ENCODE peak calls at places on chromosomes 12 and 14, in seven cellular contexts. D, A, E, K, L, P and G are unnamed samples.

GRCh38 chr12:79138872-79139271 is 274.3 kb downstream of the SYT1 start:
- DNase-seq in K (no peak), D (no peak), P (no peak), A (no peak), E (no peak), L (no peak), G (no peak)

GRCh38 chr12:2844786-2845185 is 10.0 kb upstream of the NRIP2 start:
- DNase-seq in E (no peak), K (no peak), A (no peak), P (no peak), L (no peak), D (peak), G (no peak)

GRCh38 chr14:53032161-53032803 is 81.4 kb upstream of the FERMT2 start:
- DNase-seq in D (peak), A (peak), K (no peak), E (no peak), L (peak), P (no peak), G (no peak)

GRCh38 chr12:56661560-56661959 is 15.8 kb upstream of the ATP5F1B start:
- DNase-seq in L (no peak), D (no peak), K (no peak), P (no peak), A (no peak), E (no peak), G (no peak)

GRCh38 chr12:87784350-87784749 is 244.9 kb downstream of the C12orf50 start:
- DNase-seq in A (no peak), L (no peak), P (no peak), D (no peak), E (no peak), K (no peak), G (no peak)

GRCh38 chr14:92770454-92770853 is 22.0 kb upstream of the LGMN start:
- DNase-seq in D (no peak), L (no peak), A (no peak), E (no peak), P (no peak), K (no peak), G (no peak)

GRCh38 chr14:99982449-99983250 is 82.6 kb upstream of the EVL start:
- DNase-seq in D (peak), L (peak), K (peak), P (no peak), A (peak), E (peak), G (peak)

GRCh38 chr12:30794591-30795409 is 40.0 kb upstream of the CAPRIN2 start:
- DNase-seq in E (no peak), L (peak), D (peak), A (peak), K (peak), P (no peak), G (no peak)

GRCh38 chr14:90538716-90539495 is 142.1 kb downstream of the CALM1 start:
- DNase-seq in L (no peak), D (no peak), E (no peak), P (peak), K (no peak), A (no peak), G (no peak)

GRCh38 chr12:16607895-16608294 is 1.9 kb upstream of the LMO3 start:
- DNase-seq in A (no peak), K (no peak), E (no peak), P (no peak), L (no peak), D (no peak), G (no peak)

GRCh38 chr12:123250471-123251383 is 17.5 kb downstream of the MTRFR start:
- DNase-seq in E (peak), P (peak), K (peak), L (no peak), D (no peak), A (no peak), G (no peak)

GRCh38 chr12:3351731-3352130 is 139.3 kb upstream of the PRMT8 start:
- DNase-seq in E (no peak), P (no peak), K (no peak), D (no peak), A (no peak), L (no peak), G (no peak)

GRCh38 chr12:663293-663871 is at the start of gene NINJ2:
- DNase-seq in A (peak), E (no peak), K (no peak), L (no peak), D (peak), P (no peak), G (no peak)

GRCh38 chr12:70260610-70261009 is 17.4 kb downstream of the CNOT2 start:
- DNase-seq in E (no peak), A (no peak), K (no peak), P (no peak), D (no peak), L (no peak), G (no peak)

GRCh38 chr12:111457071-111457470 is 51.3 kb downstream of the SH2B3 start:
- DNase-seq in P (no peak), K (no peak), D (no peak), A (no peak), E (no peak), L (no peak), G (no peak)

DNA sequence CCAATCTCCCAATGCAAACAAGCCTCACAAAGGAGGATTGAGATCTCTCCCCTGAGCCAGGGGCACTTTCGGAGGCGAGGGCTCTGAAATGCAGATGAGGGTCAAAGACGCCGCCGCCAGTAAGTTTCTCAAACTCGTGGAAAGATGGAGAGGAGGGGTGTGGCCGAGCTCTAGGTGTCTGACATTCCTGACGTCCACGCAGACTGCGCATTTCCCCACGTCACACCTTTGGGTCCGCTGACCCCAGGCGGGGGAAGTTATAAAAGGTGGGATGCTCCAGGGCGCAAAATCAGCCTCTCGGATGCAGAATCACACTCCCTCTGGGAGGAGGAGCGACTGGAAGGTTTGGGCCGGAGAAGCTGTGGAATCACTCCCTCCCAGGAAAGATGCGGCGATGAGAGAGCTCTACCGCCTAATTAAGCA is 2.1 kb downstream of the COL2A1 start:
- DNase-seq in L (no peak), P (no peak), A (no peak), E (no peak), K (no peak), D (no peak), G (no peak)
- H3K4me3 ChIP-seq in L (peak), P (peak), A (peak), E (peak), K (peak), D (peak), G (peak)

DNA sequence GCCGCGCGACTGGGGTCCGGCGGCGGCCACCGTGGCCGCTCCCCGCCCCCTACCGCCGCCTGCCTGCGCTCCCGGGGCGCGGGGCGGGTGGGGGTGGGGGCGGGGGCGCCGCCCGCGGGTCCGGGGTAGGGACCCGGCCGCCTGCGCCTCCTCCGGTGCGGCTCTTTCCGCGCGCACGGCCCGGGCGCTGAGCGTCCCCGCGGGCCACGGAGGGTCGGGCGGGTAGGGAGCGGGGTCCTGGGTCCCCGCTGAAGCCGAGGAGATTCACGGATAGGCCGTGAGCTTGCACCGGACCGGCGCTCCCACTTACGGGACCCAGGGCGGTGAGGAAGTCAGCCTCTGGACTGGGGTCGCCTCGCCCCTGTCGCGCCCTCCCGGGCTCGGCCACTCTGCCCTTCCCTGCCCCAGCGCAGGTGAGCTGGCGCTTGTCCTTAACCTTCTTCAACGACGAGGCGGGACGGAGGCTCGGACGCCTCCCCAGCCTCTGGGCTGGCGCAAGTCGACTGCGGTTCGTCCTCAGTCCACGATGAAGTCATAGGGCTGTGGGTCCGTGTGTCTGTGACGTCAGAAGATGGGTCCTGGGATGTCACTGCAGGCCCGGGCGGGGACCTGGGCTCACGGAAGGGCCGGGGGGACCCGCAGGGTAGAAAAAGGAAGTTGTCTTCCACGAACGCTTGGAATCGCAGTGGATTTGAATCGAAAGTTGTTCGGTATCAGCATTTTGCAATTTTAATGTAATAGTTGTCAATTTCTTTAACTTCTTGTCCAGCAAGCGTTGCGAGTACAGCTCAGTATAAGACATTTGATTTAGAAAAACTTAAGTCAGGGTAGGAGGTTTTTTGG is 572 bp downstream of the FBXO34 start:
- DNase-seq in E (peak), L (peak), P (peak), A (peak), D (peak), K (peak), G (peak)
- TF ChIP-seq CTCF in E (no peak), L (no peak), P (no peak), A (no peak), D (no peak), K (no peak), G (no peak)

DNA sequence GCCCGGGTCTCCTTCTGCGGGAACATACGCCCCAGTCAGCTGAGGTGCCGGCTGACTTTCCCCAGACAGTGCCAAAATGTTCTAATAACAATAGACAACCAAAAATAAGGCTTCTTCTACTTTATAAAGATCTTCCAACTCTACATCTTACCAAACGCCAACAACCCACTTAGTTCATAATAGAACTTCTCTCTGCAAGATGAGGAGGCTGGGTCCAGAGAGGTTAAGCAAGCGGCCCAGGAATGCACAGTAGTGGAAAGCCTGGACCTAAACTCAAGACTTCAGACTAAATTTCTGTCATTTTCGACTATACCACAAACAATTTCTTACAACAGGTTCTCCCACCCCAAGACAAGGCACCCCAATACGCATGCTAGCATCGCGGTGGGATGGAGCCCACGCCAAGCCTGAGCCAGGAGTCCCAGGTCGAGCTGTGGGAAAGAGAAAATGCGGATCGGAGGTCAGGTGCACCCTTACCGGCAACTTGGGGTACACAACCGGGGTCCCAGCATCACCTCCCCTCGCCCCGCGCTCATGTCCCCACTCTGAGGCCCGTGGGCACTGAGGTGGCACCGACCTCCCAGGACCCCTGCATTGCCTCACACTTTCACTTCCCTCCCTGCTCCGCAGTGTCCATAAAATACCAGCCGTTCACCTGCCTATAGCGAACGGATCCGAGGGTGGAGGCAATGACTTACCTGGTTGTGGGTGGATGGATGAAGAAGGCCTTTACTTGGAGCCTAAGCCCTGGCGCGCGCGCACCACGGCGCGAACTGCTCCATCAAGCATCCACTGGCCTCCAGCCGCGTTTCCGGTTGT is 42.1 kb upstream of the TBX5 start:
- DNase-seq in D (no peak), P (no peak), K (no peak), A (no peak), E (no peak), L (no peak), G (no peak)
- H3K4me3 ChIP-seq in D (no peak), P (no peak), K (no peak), A (peak), E (no peak), L (no peak), G (no peak)

GRCh38 chr14:45716506-45716905 is 463.5 kb upstream of the MIS18BP1 start:
- DNase-seq in L (peak), E (no peak), A (no peak), D (no peak), K (peak), P (no peak), G (no peak)
- TF ChIP-seq CTCF in L (peak), E (no peak), A (no peak), D (no peak), K (peak), P (no peak), G (no peak)

GRCh38 chr12:46410495-46410894 is 37.9 kb upstream of the SLC38A2 start:
- DNase-seq in K (no peak), A (no peak), L (no peak), P (no peak), D (no peak), E (no peak), G (no peak)
- H3K4me3 ChIP-seq in K (no peak), A (no peak), L (no peak), P (no peak), D (no peak), E (no peak), G (no peak)

GRCh38 chr12:14775652-14776020 is 27.6 kb downstream of the WBP11 start:
- DNase-seq in E (no peak), P (no peak), D (peak), L (no peak), A (peak), K (no peak), G (no peak)

GRCh38 chr12:14774074-14774943 is 29.0 kb downstream of the WBP11 start:
- DNase-seq in P (peak), E (peak), K (peak), A (peak), D (peak), L (peak), G (peak)

GRCh38 chr12:14774944-14775651 is 28.2 kb downstream of the WBP11 start:
- DNase-seq in D (peak), P (peak), A (peak), E (peak), L (peak), K (peak), G (peak)

GRCh38 chr12:14777271-14777670 is 26.0 kb downstream of the WBP11 start:
- DNase-seq in P (no peak), D (no peak), A (peak), E (peak), K (peak), L (no peak), G (no peak)

DNA sequence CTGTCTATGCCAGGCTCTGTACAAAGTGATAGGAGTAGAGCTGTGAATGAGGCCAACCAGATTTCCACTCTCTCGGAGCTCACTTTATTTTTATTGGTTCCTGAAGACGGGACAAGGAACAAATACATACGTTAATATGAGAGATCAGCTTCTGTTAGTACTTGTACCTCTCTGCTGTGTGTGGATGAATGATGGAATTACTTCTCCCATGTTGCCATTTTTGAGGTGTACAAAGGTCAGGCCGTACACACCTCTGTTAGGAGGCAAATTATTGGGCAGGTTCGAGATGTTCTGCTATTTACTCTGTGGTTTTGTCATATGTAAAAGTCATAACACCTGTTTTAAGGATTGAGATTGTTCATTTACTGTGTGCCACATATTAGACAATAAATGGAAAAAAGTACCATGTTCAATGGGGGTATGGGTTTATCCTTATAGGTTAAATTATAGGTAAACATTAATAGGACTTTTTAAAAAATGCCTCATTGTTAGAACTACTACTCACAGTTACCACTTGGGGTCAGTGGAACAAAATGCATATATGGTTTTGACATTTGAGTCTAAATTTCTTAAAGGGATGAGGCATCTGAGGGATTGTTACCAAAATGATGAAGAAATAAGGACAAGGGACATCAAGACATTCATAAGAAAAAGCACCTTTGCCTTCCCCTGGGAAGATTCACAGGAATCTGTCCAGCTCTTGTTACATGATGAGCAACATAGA is 26.9 kb downstream of the WBP11 start:
- DNase-seq in K (no peak), A (peak), P (no peak), D (peak), L (no peak), E (no peak), G (no peak)
- TF ChIP-seq CTCF in K (peak), A (peak), P (peak), D (peak), L (peak), E (no peak), G (peak)

GRCh38 chr12:13097526-13097925 is 5.9 kb downstream of the GSG1 start:
- DNase-seq in L (no peak), D (peak), P (no peak), E (no peak), A (no peak), K (no peak), G (no peak)
- H3K4me3 ChIP-seq in L (no peak), D (peak), P (peak), E (peak), A (no peak), K (no peak), G (no peak)